ENCODE peak calls at places on chromosomes 7 and 10, in ten cellular contexts. X is NCI-H1105 treated with DMSO at 0.1 percent for 48 hours, A is AG09309, I is IMR-90, S is Right ventricle myocardium inferior, Q is progenitor cell of endocrine pancreas, W is psoas muscle, N is trophoblast cell, Y is thoracic aorta, M is HT-29. H is an unnamed sample.

GRCh38 chr10:70799124-70799523 is 13.9 kb upstream of the TBATA start:
- DNase-seq in X (no peak), S (peak; percentile 46), I (no peak), Q (no peak), W (no peak), N (no peak), Y (no peak), M (no peak), A (no peak), H (no peak)

GRCh38 chr10:117360994-117361667 is 14.1 kb downstream of the PDZD8 start:
- DNase-seq in Y (no peak), X (no peak), I (peak; percentile 30), W (no peak), A (no peak), M (peak; percentile 58), N (no peak), Q (no peak), S (no peak), H (no peak)

GRCh38 chr10:93357680-93358079 is 124.5 kb downstream of the MYOF start:
- DNase-seq in W (no peak), Y (no peak), Q (no peak), A (no peak), I (peak; percentile 32), M (peak; percentile 65), X (peak; percentile 51), S (no peak), N (peak; percentile 59), H (peak; percentile 5)

GRCh38 chr7:96299496-96299895 is 22.4 kb downstream of the SLC25A13 start:
- DNase-seq in A (no peak), X (no peak), Y (no peak), Q (no peak), W (no peak), N (peak; percentile 46), M (no peak), I (no peak), S (no peak), H (no peak)

GRCh38 chr7:12674861-12675260 is 12.6 kb upstream of the ARL4A start:
- DNase-seq in S (no peak), W (no peak), A (no peak), X (no peak), M (peak; percentile 69), Y (no peak), Q (no peak), N (peak; percentile 73), I (peak; percentile 61), H (peak; percentile 27)

GRCh38 chr10:75547391-75548298 is 116.2 kb downstream of the LRMDA start:
- DNase-seq in N (no peak), W (no peak), I (peak; percentile 9), Q (no peak), M (no peak), A (peak; percentile 85), X (no peak), Y (no peak), S (no peak), H (no peak)

GRCh38 chr10:7700577-7701125 is 2.5 kb upstream of the ITIH2 start:
- DNase-seq in I (no peak), S (no peak), A (no peak), N (peak; percentile 79), M (no peak), Q (no peak), W (no peak), X (no peak), Y (no peak), H (no peak)

GRCh38 chr7:92421676-92422435 is 25.4 kb upstream of the GATAD1 start:
- DNase-seq in Y (no peak), X (peak; percentile 29), M (no peak), Q (no peak), N (no peak), I (peak; percentile 15), W (no peak), A (no peak), S (no peak), H (peak; percentile 79)

GRCh38 chr10:48467669-48468068 is 137.2 kb downstream of the ARHGAP22 start:
- DNase-seq in Q (no peak), N (no peak), X (no peak), W (no peak), M (no peak), Y (no peak), A (no peak), S (no peak), I (no peak), H (no peak)

GRCh38 chr7:20114463-20114862 is 102.7 kb downstream of the MACC1 start:
- DNase-seq in N (peak; percentile 28), A (no peak), S (no peak), M (peak; percentile 16), I (no peak), Y (no peak), W (no peak), Q (no peak), X (no peak), H (no peak)

GRCh38 chr7:48899932-48900331 is 24.4 kb upstream of the CDC14C start:
- DNase-seq in Y (no peak), A (no peak), M (no peak), N (no peak), W (no peak), I (no peak), X (no peak), Q (no peak), S (no peak), H (no peak)

GRCh38 chr10:10870523-10871241 is 147.0 kb upstream of the CELF2 start:
- DNase-seq in N (no peak), I (no peak), Y (no peak), W (no peak), M (no peak), S (no peak), X (no peak), A (no peak), Q (no peak), H (no peak)

GRCh38 chr10:128000660-128001059 is 93.8 kb downstream of the PTPRE start:
- DNase-seq in Q (no peak), X (no peak), I (no peak), Y (no peak), A (no peak), S (no peak), M (no peak), N (no peak), W (no peak), H (no peak)

GRCh38 chr7:98630149-98630548 is 13.1 kb downstream of the NPTX2 start:
- DNase-seq in Q (no peak), A (no peak), Y (no peak), X (no peak), N (no peak), W (no peak), M (no peak), S (no peak), I (no peak), H (no peak)

H was measured in NCI-H748 treated with DMSO at 0.1 percent for 48 hours.